ENCODE peak calls at places on chromosomes 6 and 20, in four cellular contexts. One of them, this sample, is unnamed.

GRCh38 chr20:45833030-45833882 is at the start of gene SNX21:
- DNase-seq in HCT116: no peak
- DNase-seq in K562: no peak
- DNase-seq in SK-N-SH: peak
- DNase-seq in this sample: peak

GRCh38 chr6:168179133-168179532 is 100.1 kb upstream of the FRMD1 start:
- DNase-seq in HCT116: no peak
- DNase-seq in K562: no peak
- DNase-seq in SK-N-SH: no peak
- DNase-seq in this sample: no peak

GRCh38 chr6:146209942-146210341 is 181.1 kb downstream of the GRM1 start:
- DNase-seq in HCT116: no peak
- DNase-seq in K562: no peak
- DNase-seq in SK-N-SH: no peak
- DNase-seq in this sample: no peak

GRCh38 chr20:38842558-38842981 is 37.1 kb downstream of the PPP1R16B start:
- DNase-seq in HCT116: no peak
- DNase-seq in K562: no peak
- DNase-seq in SK-N-SH: no peak
- DNase-seq in this sample: no peak

GRCh38 chr6:160420253-160420968 is 72.2 kb downstream of the SLC22A3 start:
- DNase-seq in HCT116: no peak
- DNase-seq in K562: no peak
- DNase-seq in SK-N-SH: no peak
- DNase-seq in this sample: no peak

GRCh38 chr20:49594143-49594928 is 26.4 kb upstream of the PTGIS start:
- DNase-seq in HCT116: no peak
- DNase-seq in K562: no peak
- DNase-seq in SK-N-SH: no peak
- DNase-seq in this sample: no peak

GRCh38 chr6:101281266-101281665 is 112.2 kb upstream of the GRIK2 start:
- DNase-seq in HCT116: no peak
- DNase-seq in K562: no peak
- DNase-seq in SK-N-SH: no peak
- DNase-seq in this sample: no peak

GRCh38 chr6:157537518-157537917 is 156.5 kb downstream of the ZDHHC14 start:
- DNase-seq in HCT116: no peak
- DNase-seq in K562: no peak
- DNase-seq in SK-N-SH: no peak
- DNase-seq in this sample: no peak

GRCh38 chr6:6707143-6707542 is 118.6 kb downstream of the LY86 start:
- DNase-seq in HCT116: no peak
- DNase-seq in K562: no peak
- DNase-seq in SK-N-SH: no peak
- DNase-seq in this sample: no peak

GRCh38 chr6:157401734-157402338 is 20.8 kb downstream of the ZDHHC14 start:
- DNase-seq in HCT116: no peak
- DNase-seq in K562: no peak
- DNase-seq in SK-N-SH: no peak
- DNase-seq in this sample: no peak

GRCh38 chr6:168278904-168279303 is 40.7 kb downstream of the DACT2 start:
- DNase-seq in HCT116: no peak
- DNase-seq in K562: no peak
- DNase-seq in SK-N-SH: no peak
- DNase-seq in this sample: no peak

GRCh38 chr6:52598123-52598823 is 21.4 kb upstream of the TRAM2 start:
- DNase-seq in HCT116: peak
- DNase-seq in K562: peak
- DNase-seq in SK-N-SH: peak
- DNase-seq in this sample: peak

GRCh38 chr6:140602431-140602836 is 1228.0 kb upstream of the CITED2 start:
- DNase-seq in HCT116: no peak
- DNase-seq in K562: no peak
- DNase-seq in SK-N-SH: no peak
- DNase-seq in this sample: no peak

GRCh38 chr20:46283426-46283825 is 24.9 kb downstream of the CDH22 start:
- DNase-seq in HCT116: no peak
- DNase-seq in K562: no peak
- DNase-seq in SK-N-SH: no peak
- DNase-seq in this sample: no peak

GRCh38 chr20:4067600-4068261 is 52.4 kb upstream of the RNF24 start:
- DNase-seq in HCT116: no peak
- DNase-seq in K562: no peak
- DNase-seq in SK-N-SH: no peak
- DNase-seq in this sample: no peak

GRCh38 chr20:15900443-15900842 is 672.8 kb downstream of the KIF16B start:
- DNase-seq in HCT116: no peak
- DNase-seq in K562: no peak
- DNase-seq in SK-N-SH: no peak
- DNase-seq in this sample: no peak

GRCh38 chr20:54662064-54662463 is 186.7 kb downstream of the DOK5 start:
- DNase-seq in HCT116: no peak
- DNase-seq in K562: no peak
- DNase-seq in SK-N-SH: no peak
- DNase-seq in this sample: no peak

GRCh38 chr6:36487698-36488097 is 44.9 kb downstream of the KCTD20 start:
- DNase-seq in HCT116: no peak
- DNase-seq in K562: no peak
- DNase-seq in SK-N-SH: no peak
- DNase-seq in this sample: no peak

GRCh38 chr6:39020136-39020535 is 28.4 kb upstream of the GLP1R start:
- DNase-seq in HCT116: no peak
- DNase-seq in K562: no peak
- DNase-seq in SK-N-SH: no peak
- DNase-seq in this sample: no peak

GRCh38 chr6:123909989-123910388 is 106.3 kb downstream of the NKAIN2 start:
- DNase-seq in HCT116: no peak
- DNase-seq in K562: no peak
- DNase-seq in SK-N-SH: no peak
- DNase-seq in this sample: no peak

GRCh38 chr6:26235240-26235730 is 129.7 kb upstream of the BTN3A2 start:
- DNase-seq in HCT116: no peak
- DNase-seq in K562: peak
- DNase-seq in SK-N-SH: no peak
- DNase-seq in this sample: no peak

GRCh38 chr6:153484056-153484455 is 353.0 kb upstream of the RGS17 start:
- DNase-seq in HCT116: no peak
- DNase-seq in K562: no peak
- DNase-seq in SK-N-SH: no peak
- DNase-seq in this sample: no peak

GRCh38 chr6:40755749-40756452 is 168.7 kb upstream of the LRFN2 start:
- DNase-seq in HCT116: no peak
- DNase-seq in K562: no peak
- DNase-seq in SK-N-SH: no peak
- DNase-seq in this sample: no peak

GRCh38 chr6:129497591-129498555 is 212.1 kb downstream of the ARHGAP18 start:
- DNase-seq in HCT116: no peak
- DNase-seq in K562: peak
- DNase-seq in SK-N-SH: no peak
- DNase-seq in this sample: no peak

GRCh38 chr6:46629698-46630097 is 22.9 kb downstream of the CYP39A1 start:
- DNase-seq in HCT116: no peak
- DNase-seq in K562: no peak
- DNase-seq in SK-N-SH: no peak
- DNase-seq in this sample: no peak

GRCh38 chr6:28171271-28171670 is 29.6 kb downstream of the ZKSCAN8 start:
- DNase-seq in HCT116: no peak
- DNase-seq in K562: no peak
- DNase-seq in SK-N-SH: no peak
- DNase-seq in this sample: no peak

GRCh38 chr6:24905485-24905884 is 30.3 kb downstream of the RIPOR2 start:
- DNase-seq in HCT116: no peak
- DNase-seq in K562: no peak
- DNase-seq in SK-N-SH: no peak
- DNase-seq in this sample: no peak

GRCh38 chr6:4319992-4320683 is 184.8 kb upstream of the ECI2 start:
- DNase-seq in HCT116: no peak
- DNase-seq in K562: no peak
- DNase-seq in SK-N-SH: no peak
- DNase-seq in this sample: no peak

GRCh38 chr6:167733740-167734661 is 92.7 kb upstream of the AFDN start:
- DNase-seq in HCT116: no peak
- DNase-seq in K562: no peak
- DNase-seq in SK-N-SH: no peak
- DNase-seq in this sample: peak

GRCh38 chr20:11849976-11850670 is 67.6 kb upstream of the BTBD3 start:
- DNase-seq in HCT116: peak
- DNase-seq in K562: no peak
- DNase-seq in SK-N-SH: no peak
- DNase-seq in this sample: no peak

GRCh38 chr6:148565931-148566663 is 180.7 kb upstream of the UST start:
- DNase-seq in HCT116: peak
- DNase-seq in K562: no peak
- DNase-seq in SK-N-SH: no peak
- DNase-seq in this sample: no peak

GRCh38 chr20:25695532-25696383 is 895 bp downstream of the ZNF337 start:
- DNase-seq in HCT116: no peak
- DNase-seq in K562: no peak
- DNase-seq in SK-N-SH: no peak
- DNase-seq in this sample: no peak

GRCh38 chr20:44585042-44585968 is 2.9 kb downstream of the PKIG start:
- DNase-seq in HCT116: no peak
- DNase-seq in K562: no peak
- DNase-seq in SK-N-SH: no peak
- DNase-seq in this sample: no peak

GRCh38 chr6:152124432-152125074 is 317.1 kb downstream of the ESR1 start:
- DNase-seq in HCT116: peak
- DNase-seq in K562: peak
- DNase-seq in SK-N-SH: peak
- DNase-seq in this sample: peak

GRCh38 chr6:136158398-136158797 is 91.7 kb downstream of the MTFR2 start:
- DNase-seq in HCT116: no peak
- DNase-seq in K562: no peak
- DNase-seq in SK-N-SH: no peak
- DNase-seq in this sample: no peak

DNA sequence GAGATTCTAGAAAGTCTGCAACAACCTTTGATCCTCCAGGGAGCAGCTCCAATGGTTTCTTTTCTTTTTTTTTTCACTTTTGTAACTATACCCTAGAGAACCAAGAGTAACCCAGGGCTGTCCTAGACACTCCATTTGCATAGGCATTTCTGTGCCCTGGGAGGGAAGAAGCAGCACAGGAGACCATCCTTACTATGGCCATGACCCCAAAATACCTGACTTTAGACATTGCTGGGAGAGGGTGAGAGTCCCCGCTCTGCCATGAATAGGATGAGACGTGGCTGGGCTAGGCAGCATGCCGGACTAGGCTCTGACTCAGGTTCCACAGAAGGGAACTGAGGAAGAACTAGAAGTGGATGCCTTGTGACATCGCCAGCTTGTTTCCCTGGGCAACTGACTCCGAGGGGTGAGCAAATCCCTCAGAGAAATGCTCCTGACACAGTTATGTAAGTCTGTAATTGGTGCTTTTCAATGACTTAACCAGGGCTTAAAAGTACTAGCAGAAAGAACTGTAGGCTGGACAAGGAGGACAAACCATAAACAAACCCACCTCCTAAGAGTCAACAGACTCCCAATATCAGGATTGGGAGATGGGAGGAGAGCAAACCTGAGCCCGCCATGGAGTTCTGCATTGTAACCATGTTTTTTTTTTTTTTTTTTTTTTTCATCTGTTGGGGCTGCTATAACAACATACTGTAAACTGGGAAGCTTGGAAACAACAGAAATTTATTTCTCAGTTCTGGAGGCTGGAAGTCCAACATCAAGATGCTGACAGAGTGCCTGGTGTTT is 899 bp upstream of the ADTRP start:
- DNase-seq in HCT116: no peak
- DNase-seq in K562: no peak
- DNase-seq in SK-N-SH: no peak
- DNase-seq in this sample: no peak
- TF ChIP-seq ELF1 in HCT116: no peak
- TF ChIP-seq ELF1 in K562: peak
- TF ChIP-seq ELF1 in SK-N-SH: no peak
- TF ChIP-seq ELF1 in this sample: no peak

GRCh38 chr6:15874821-15875220 is 212.0 kb upstream of the DTNBP1 start:
- DNase-seq in HCT116: no peak
- DNase-seq in K562: no peak
- DNase-seq in SK-N-SH: no peak
- DNase-seq in this sample: no peak

GRCh38 chr6:15871211-15871770 is 208.5 kb upstream of the DTNBP1 start:
- DNase-seq in HCT116: no peak
- DNase-seq in K562: no peak
- DNase-seq in SK-N-SH: no peak
- DNase-seq in this sample: no peak

GRCh38 chr6:15872252-15873103 is 209.7 kb upstream of the DTNBP1 start:
- DNase-seq in HCT116: no peak
- DNase-seq in K562: no peak
- DNase-seq in SK-N-SH: no peak
- DNase-seq in this sample: no peak

GRCh38 chr6:15874351-15874750 is 211.5 kb upstream of the DTNBP1 start:
- DNase-seq in HCT116: no peak
- DNase-seq in K562: no peak
- DNase-seq in SK-N-SH: no peak
- DNase-seq in this sample: no peak

GRCh38 chr6:15870354-15871043 is 207.7 kb upstream of the DTNBP1 start:
- DNase-seq in HCT116: no peak
- DNase-seq in K562: no peak
- DNase-seq in SK-N-SH: peak
- DNase-seq in this sample: no peak
- TF ChIP-seq ELF1 in HCT116: no peak
- TF ChIP-seq ELF1 in K562: no peak
- TF ChIP-seq ELF1 in SK-N-SH: no peak
- TF ChIP-seq ELF1 in this sample: no peak

DNA sequence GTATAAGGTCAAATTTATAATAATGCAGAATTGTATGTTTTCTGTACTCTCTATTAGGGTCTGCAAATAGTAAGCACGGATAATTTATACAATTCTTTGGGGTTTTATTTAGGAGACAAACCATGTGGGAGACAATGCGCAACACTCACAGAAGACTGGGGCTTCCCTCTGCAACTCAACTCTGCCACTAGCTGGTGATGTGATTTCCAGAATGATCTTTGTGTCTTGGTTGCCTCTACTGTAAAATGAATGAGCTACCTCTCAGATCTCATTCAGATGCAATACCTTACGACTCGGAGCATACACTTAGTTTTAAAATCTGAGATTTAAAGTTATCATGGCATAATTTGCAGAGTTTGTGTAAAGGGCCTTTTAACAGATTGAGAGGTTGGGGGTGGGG is 6.4 kb downstream of the MAN1A1 start:
- DNase-seq in HCT116: no peak
- DNase-seq in K562: peak
- DNase-seq in SK-N-SH: no peak
- DNase-seq in this sample: no peak
- TF ChIP-seq ELF1 in HCT116: no peak
- TF ChIP-seq ELF1 in K562: no peak
- TF ChIP-seq ELF1 in SK-N-SH: no peak
- TF ChIP-seq ELF1 in this sample: no peak

DNA sequence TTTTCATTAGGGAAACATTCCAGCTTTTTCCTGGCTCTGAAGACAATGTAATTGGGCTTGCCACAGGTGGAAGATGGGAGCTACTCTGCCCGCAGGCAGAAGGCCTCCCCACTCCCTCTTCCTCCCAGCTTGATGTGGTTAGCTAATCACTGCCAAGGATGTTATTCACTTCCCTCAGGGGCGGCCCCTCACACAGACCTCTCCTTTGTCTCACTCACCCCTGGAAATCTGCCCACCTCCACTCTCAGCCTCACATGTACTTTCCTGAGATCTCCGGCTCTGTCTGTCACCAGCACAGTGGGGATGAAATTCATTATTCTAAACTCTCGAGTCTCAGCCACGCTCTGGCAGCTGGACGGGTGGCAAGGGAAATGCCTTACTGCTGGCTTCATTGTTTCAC is 100.7 kb downstream of the ANKRD60 start:
- DNase-seq in HCT116: peak
- DNase-seq in K562: no peak
- DNase-seq in SK-N-SH: no peak
- DNase-seq in this sample: peak
- TF ChIP-seq ELF1 in HCT116: no peak
- TF ChIP-seq ELF1 in K562: no peak
- TF ChIP-seq ELF1 in SK-N-SH: no peak
- TF ChIP-seq ELF1 in this sample: no peak